ENCODE peak calls at places on chromosomes 6 and 20, in six cellular contexts. A is heart right ventricle, U is psoas muscle, M is A549, Q is neural progenitor cell, O is spleen. V is an unnamed sample.
A peak's percentile ranks its signal among the peaks of the same experiment; 100 is the strongest.

GRCh38 chr6:158867381-158868121 is 48.4 kb upstream of the EZR start:
- DNase-seq in A (no peak), U (no peak), M (peak; percentile 56), Q (no peak), O (no peak), V (no peak)

GRCh38 chr6:105318660-105319059 is 84.2 kb downstream of the PREP start:
- DNase-seq in A (no peak), U (no peak), M (no peak), Q (no peak), O (no peak), V (no peak)

GRCh38 chr6:77740380-77740779 is 87.5 kb downstream of the MEI4 start:
- DNase-seq in A (no peak), U (no peak), M (peak; percentile 22), Q (no peak), O (no peak), V (no peak)

GRCh38 chr6:148611213-148611612 is 135.6 kb upstream of the UST start:
- DNase-seq in A (peak; percentile 21), U (peak; percentile 71), M (no peak), Q (no peak), O (no peak), V (peak; percentile 91)

GRCh38 chr6:89356644-89357043 is 4.1 kb upstream of the UBE2J1 start:
- DNase-seq in A (no peak), U (no peak), M (no peak), Q (no peak), O (no peak), V (no peak)

GRCh38 chr20:37327748-37328147 is 18.2 kb upstream of the SRC start:
- DNase-seq in A (peak; percentile 68), U (peak; percentile 79), M (no peak), Q (no peak), O (peak; percentile 47), V (peak; percentile 95)

GRCh38 chr20:8631271-8631670 is 437.6 kb upstream of the PLCB4 start:
- DNase-seq in A (no peak), U (no peak), M (no peak), Q (no peak), O (no peak), V (no peak)

GRCh38 chr6:49423817-49424216 is 39.2 kb downstream of the MMUT start:
- DNase-seq in A (no peak), U (no peak), M (peak; percentile 4), Q (no peak), O (no peak), V (no peak)

GRCh38 chr6:118744261-118744941 is 93.0 kb upstream of the CEP85L start:
- DNase-seq in A (no peak), U (peak; percentile 28), M (no peak), Q (no peak), O (no peak), V (no peak)

GRCh38 chr6:134984821-134985220 is 34.9 kb upstream of the ALDH8A1 start:
- DNase-seq in A (no peak), U (no peak), M (no peak), Q (no peak), O (no peak), V (no peak)

GRCh38 chr6:51045548-51045947 is 226.9 kb downstream of the TFAP2B start:
- DNase-seq in A (no peak), U (no peak), M (no peak), Q (no peak), O (no peak), V (no peak)

GRCh38 chr6:113829702-113830058 is 27.5 kb upstream of the MARCKS start:
- DNase-seq in A (no peak), U (no peak), M (no peak), Q (peak; percentile 3), O (no peak), V (no peak)

GRCh38 chr6:156948807-156949206 is 171.6 kb downstream of the ARID1B start:
- DNase-seq in A (no peak), U (no peak), M (peak; percentile 16), Q (no peak), O (no peak), V (no peak)

GRCh38 chr6:44653761-44654218 is 266.3 kb downstream of the CDC5L start:
- DNase-seq in A (no peak), U (no peak), M (no peak), Q (no peak), O (no peak), V (no peak)

GRCh38 chr20:23115823-23116222 is 29.7 kb upstream of the CD93 start:
- DNase-seq in A (no peak), U (no peak), M (no peak), Q (no peak), O (no peak), V (no peak)

GRCh38 chr6:85396159-85396808 is 53.6 kb upstream of the NT5E start:
- DNase-seq in A (no peak), U (no peak), M (no peak), Q (no peak), O (no peak), V (no peak)

GRCh38 chr6:150579611-150580010 is 20.1 kb upstream of the PLEKHG1 start:
- DNase-seq in A (peak; percentile 39), U (no peak), M (no peak), Q (no peak), O (no peak), V (peak; percentile 51)

GRCh38 chr6:4281341-4282293 is 146.2 kb upstream of the ECI2 start:
- DNase-seq in A (peak; percentile 38), U (peak; percentile 52), M (no peak), Q (peak; percentile 67), O (peak; percentile 85), V (no peak)

DNA sequence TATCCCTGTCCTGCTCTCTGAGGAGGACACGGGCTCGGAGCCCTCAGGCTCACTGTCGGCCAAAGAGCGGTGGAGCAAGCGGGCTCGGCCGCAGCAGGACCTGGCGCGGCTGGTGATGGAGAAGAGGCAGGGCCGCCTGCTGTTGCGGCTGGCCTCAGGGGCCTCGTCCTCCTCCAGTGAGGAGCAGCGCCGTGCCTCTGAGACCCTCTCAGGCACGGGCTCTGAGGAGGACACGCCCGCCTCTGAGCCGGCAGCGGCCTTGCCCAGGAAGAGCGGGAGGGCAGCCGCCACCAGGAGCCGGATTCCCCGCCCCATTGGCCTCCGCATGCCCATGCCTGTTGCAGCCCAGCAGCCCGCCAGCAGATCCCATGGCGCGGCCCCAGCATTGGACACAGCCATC is 14.2 kb upstream of the SLC22A7 start:
- DNase-seq in A (no peak), U (no peak), M (no peak), Q (no peak), O (no peak), V (no peak)
- H3K4me1 ChIP-seq in A (no peaks in the 10 kb centered on the region), U (no peaks in the 10 kb centered on the region), M (peaks cover 20% of the 10 kb centered on the region), Q (peaks cover 1% of the 10 kb centered on the region), O (no peaks in the 10 kb centered on the region), V (no peaks in the 10 kb centered on the region)

GRCh38 chr6:43391448-43392031 is 22.1 kb upstream of the ZNF318 start:
- DNase-seq in A (no peak), U (no peak), M (no peak), Q (no peak), O (no peak), V (no peak)

GRCh38 chr6:43383021-43383667 is 13.7 kb upstream of the ZNF318 start:
- DNase-seq in A (no peak), U (no peak), M (no peak), Q (no peak), O (no peak), V (no peak)

GRCh38 chr6:43389713-43390265 is 20.3 kb upstream of the ZNF318 start:
- DNase-seq in A (no peak), U (no peak), M (no peak), Q (no peak), O (no peak), V (no peak)

DNA sequence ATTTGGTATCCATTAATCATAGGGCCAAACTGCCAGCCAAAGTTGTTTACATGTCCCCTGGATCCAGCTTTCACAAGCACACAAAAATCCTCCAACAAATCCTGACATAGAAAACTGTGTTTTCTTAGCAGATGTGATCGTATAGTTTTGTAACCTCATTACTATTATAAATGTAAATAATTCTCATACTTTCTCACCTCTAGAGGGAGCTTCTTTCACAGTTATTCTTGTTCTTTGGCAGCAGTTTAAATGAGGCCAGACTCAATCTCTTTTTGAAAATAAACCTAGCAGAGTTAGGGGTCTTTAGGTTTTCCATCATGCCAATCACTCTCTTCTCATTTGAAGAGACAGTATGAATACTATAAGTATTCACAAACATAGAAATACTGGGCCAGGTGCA is 17.0 kb upstream of the ZNF318 start:
- DNase-seq in A (no peak), U (no peak), M (no peak), Q (peak; percentile 20), O (no peak), V (no peak)
- TF ChIP-seq CTCF in A (no peak), U (peak; percentile 56), M (no peak), Q (peak; percentile 49), O (no peak), V (peak; percentile 36)

DNA sequence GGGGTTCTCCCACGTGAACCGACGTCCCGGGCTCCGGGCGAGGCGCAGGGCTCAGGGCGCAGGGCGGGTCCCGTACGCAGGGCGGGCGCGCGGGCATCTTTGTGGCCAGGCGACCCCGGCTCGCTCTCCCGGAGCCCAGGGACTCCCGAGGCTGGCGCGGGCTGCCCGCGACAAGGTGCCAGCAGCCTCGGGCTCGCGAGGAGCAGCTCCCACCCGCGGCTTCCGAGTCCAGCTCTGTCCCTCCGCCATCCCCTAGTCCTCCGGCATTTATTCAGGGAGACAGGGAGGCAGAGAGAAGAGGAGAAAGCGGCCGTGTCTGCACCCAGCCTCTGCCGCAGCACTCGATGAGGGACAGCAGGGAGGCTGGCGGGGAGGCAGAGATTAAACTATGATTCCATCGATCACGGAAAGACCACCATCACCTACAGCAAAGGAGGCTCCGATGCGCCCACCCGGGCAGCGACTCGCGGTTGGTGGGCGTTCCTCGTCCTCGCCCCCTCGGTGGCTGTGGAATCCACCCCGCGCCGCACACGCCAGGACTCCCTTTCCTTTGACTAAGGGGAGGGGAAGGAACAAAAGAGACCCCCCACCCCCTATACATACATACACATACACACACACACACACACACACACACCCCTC is 1.1 kb downstream of the RGS17 start:
- DNase-seq in A (no peak), U (no peak), M (no peak), Q (peak; percentile 52), O (peak; percentile 72), V (no peak)
- H3K4me3 ChIP-seq in A (peak overlapping the region; percentile 66), U (peak overlapping the region; percentile 72), M (peak overlapping the region; percentile 94), Q (peak overlapping the region; percentile 86), O (peak overlapping the region; percentile 51), V (peak overlapping the region; percentile 59)

GRCh38 chr6:111662192-111662793 is 56.6 kb upstream of the TRAF3IP2 start:
- DNase-seq in A (no peak), U (no peak), M (no peak), Q (no peak), O (no peak), V (no peak)

GRCh38 chr6:111662794-111663231 is 57.1 kb upstream of the TRAF3IP2 start:
- DNase-seq in A (no peak), U (no peak), M (no peak), Q (no peak), O (no peak), V (no peak)

GRCh38 chr6:111658445-111659154 is 52.9 kb upstream of the TRAF3IP2 start:
- DNase-seq in A (no peak), U (no peak), M (no peak), Q (no peak), O (no peak), V (no peak)

GRCh38 chr6:111661541-111662041 is 55.9 kb upstream of the TRAF3IP2 start:
- DNase-seq in A (peak; percentile 23), U (peak; percentile 52), M (no peak), Q (peak; percentile 79), O (no peak), V (no peak)

DNA sequence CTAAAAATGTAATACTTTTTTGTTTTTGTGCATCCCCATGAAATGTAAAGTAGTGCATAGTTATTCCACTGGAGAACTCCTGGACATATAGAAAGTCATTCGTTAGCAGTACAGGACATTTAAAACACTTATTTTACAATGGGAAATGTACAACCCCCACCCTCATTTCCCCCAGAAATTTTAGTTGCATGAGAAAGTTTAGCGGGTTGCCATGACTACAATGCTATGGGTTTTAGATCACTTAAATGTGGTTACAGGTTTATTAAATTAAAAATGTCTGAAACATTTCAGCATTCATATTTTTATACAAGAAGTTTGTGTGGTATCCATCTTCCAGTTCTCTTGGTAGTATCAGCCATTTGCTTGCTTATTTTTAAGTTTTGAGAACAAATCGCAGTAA is 54.9 kb upstream of the TRAF3IP2 start:
- DNase-seq in A (no peak), U (no peak), M (no peak), Q (no peak), O (no peak), V (no peak)
- H3K4me1 ChIP-seq in A (peaks cover 63% of the 10 kb centered on the region), U (peaks cover 69% of the 10 kb centered on the region), M (peaks cover 20% of the 10 kb centered on the region), Q (peaks cover 41% of the 10 kb centered on the region), O (no peaks in the 10 kb centered on the region), V (peaks cover 26% of the 10 kb centered on the region)

V was measured in tibial artery.